ENCODE peak calls at places on chromosome 7, in four cellular contexts. Q, Z, F and C are unnamed samples.

GRCh38 chr7:985915-986741 is 3.1 kb downstream of the CYP2W1 start:
- DNase-seq in Z (no peak), Q (peak; percentile 39), F (no peak), C (no peak)

GRCh38 chr7:77798394-77799077 is at the start of the genes PHTF2 and TMEM60:
- DNase-seq in F (peak; percentile 91), Z (peak; percentile 99), Q (peak; percentile 100), C (peak; percentile 99)

GRCh38 chr7:76267107-76267834 is 35.2 kb upstream of the HSPB1 start:
- DNase-seq in F (no peak), Q (no peak), Z (no peak), C (no peak)

GRCh38 chr7:157483515-157483914 is 146.7 kb downstream of the DNAJB6 start:
- DNase-seq in Q (no peak), F (no peak), Z (no peak), C (no peak)

GRCh38 chr7:106660862-106661720 is at the start of gene CCDC71L:
- DNase-seq in F (peak; percentile 84), Z (peak; percentile 95), Q (peak; percentile 94), C (peak; percentile 92)

GRCh38 chr7:83947260-83947659 is 247.3 kb downstream of the SEMA3A start:
- DNase-seq in F (no peak), Z (no peak), Q (no peak), C (peak; percentile 43)

GRCh38 chr7:41287559-41288335 is 415.1 kb downstream of the INHBA start:
- DNase-seq in F (no peak), Q (no peak), Z (no peak), C (no peak)

GRCh38 chr7:37052673-37053072 is 328.4 kb upstream of the AOAH start:
- DNase-seq in Q (no peak), Z (no peak), F (peak; percentile 8), C (no peak)

GRCh38 chr7:93948106-93948505 is 26.6 kb downstream of the GNG11 start:
- DNase-seq in Q (peak; percentile 40), F (no peak), Z (no peak), C (no peak)

GRCh38 chr7:37480642-37481041 is 32.0 kb upstream of the ELMO1 start:
- DNase-seq in F (no peak), Q (no peak), Z (no peak), C (no peak)

GRCh38 chr7:139850906-139851305 is 21.8 kb downstream of the TBXAS1 start:
- DNase-seq in F (no peak), Z (no peak), Q (no peak), C (no peak)

GRCh38 chr7:1713502-1714484 is 43.7 kb downstream of the ELFN1 start:
- DNase-seq in F (no peak), Z (peak; percentile 79), Q (no peak), C (peak; percentile 86)

GRCh38 chr7:138875794-138876193 is 77.8 kb upstream of the ATP6V0A4 start:
- DNase-seq in Q (peak; percentile 92), Z (no peak), F (peak; percentile 35), C (no peak)

GRCh38 chr7:13641699-13642098 is 347.8 kb downstream of the ETV1 start:
- DNase-seq in Q (no peak), Z (no peak), F (no peak), C (no peak)

GRCh38 chr7:121954803-121955202 is 81.8 kb downstream of the PTPRZ1 start:
- DNase-seq in Z (no peak), Q (peak; percentile 49), F (no peak), C (no peak)

GRCh38 chr7:155543011-155543881 is 3.1 kb downstream of the CNPY1 start:
- DNase-seq in Z (no peak), Q (no peak), F (no peak), C (no peak)
- TF ChIP-seq CTCF in Z (no peak), Q (no peak), F (no peak), C (no peak)

DNA sequence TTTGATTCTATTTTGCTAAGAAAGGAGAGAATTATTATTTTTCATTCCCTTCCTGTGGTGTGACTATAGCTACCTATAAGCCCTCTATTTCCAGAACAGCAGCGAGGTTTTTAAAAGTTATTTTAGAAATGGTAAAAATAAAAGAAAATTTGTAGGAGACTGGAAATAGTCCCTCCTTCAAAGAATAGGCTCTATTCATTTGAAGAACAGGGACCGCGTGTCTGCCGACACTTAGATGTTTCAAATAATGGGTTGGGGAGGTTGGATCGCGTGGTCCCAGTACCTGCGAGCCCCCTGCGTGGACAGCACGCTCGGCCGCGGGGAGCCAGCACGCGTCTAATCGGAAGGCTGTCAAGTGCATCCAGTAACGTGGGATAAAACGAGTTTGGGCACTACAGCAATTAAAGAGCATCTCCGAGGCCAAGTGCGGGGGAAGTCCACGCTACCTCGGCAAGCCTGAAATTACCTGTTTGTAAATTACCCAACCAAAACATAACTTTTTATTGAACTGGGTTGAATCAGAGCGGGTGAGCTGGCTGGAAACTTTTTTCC is 1.0 kb downstream of the CACNA2D1 start:
- DNase-seq in Q (no peak), Z (no peak), F (no peak), C (peak; percentile 32)
- TF ChIP-seq CTCF in Q (no peak), Z (no peak), F (no peak), C (no peak)

GRCh38 chr7:11207565-11207964 is 233.9 kb downstream of the PHF14 start:
- DNase-seq in Z (no peak), Q (no peak), F (no peak), C (no peak)
- TF ChIP-seq CTCF in Z (no peak), Q (peak; percentile 38), F (no peak), C (peak; percentile 4)

GRCh38 chr7:50978633-50979215 is 196.0 kb upstream of the GRB10 start:
- DNase-seq in Q (peak; percentile 14), F (no peak), Z (no peak), C (peak; percentile 24)

GRCh38 chr7:50988465-50988864 is 205.8 kb upstream of the GRB10 start:
- DNase-seq in Q (no peak), Z (no peak), F (no peak), C (no peak)

GRCh38 chr7:50981743-50982142 is 199.0 kb upstream of the GRB10 start:
- DNase-seq in Z (no peak), Q (no peak), F (no peak), C (no peak)

GRCh38 chr7:50982626-50983025 is 199.9 kb upstream of the GRB10 start:
- DNase-seq in Q (no peak), F (no peak), Z (no peak), C (no peak)
- TF ChIP-seq CTCF in Q (no peak), F (no peak), Z (no peak), C (peak; percentile 8)

GRCh38 chr7:28163955-28164354 is 16.6 kb downstream of the JAZF1 start:
- DNase-seq in Q (no peak), F (no peak), Z (no peak), C (no peak)
- TF ChIP-seq CTCF in Q (peak; percentile 11), F (no peak), Z (no peak), C (no peak)

DNA sequence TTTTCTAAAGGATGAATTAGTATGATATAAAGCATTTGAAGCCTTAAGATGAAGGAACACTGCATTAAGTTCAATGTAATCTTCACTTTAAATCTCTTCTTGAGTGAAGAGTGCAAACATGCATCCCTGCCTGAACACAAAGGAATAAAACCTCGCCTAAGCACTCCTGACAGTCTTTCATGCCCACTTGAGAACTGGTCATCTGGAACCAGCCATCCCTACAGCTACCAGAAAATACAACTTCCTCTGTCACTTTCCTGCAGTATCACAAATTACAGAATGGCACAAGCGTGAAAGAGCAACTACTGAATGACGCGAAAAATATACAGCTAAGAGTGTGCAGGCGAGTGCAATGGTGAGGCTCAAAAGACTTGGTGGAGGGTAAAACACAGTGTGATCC is 1079.9 kb downstream of the CNTNAP2 start:
- DNase-seq in F (no peak), Z (no peak), Q (no peak), C (no peak)
- TF ChIP-seq CTCF in F (no peak), Z (no peak), Q (no peak), C (no peak)